ENCODE peak calls at places on chromosome 11, in six cellular contexts. One of them, this sample, is unnamed.

GRCh38 chr11:88404363-88404762 is 66.8 kb upstream of the CTSC start:
- DNase-seq in kidney epithelial cell: no peak
- DNase-seq in AG10803: no peak
- DNase-seq in MM.1S: no peak
- DNase-seq in right lobe of liver: no peak
- DNase-seq in cardiac muscle cell: no peak
- DNase-seq in this sample: no peak

GRCh38 chr11:117862019-117862725 is 14.3 kb downstream of the FXYD6 start:
- DNase-seq in kidney epithelial cell: no peak
- DNase-seq in AG10803: no peak
- DNase-seq in MM.1S: no peak
- DNase-seq in right lobe of liver: no peak
- DNase-seq in cardiac muscle cell: no peak
- DNase-seq in this sample: no peak

GRCh38 chr11:61697093-61697492 is 16.9 kb downstream of the DAGLA start:
- DNase-seq in kidney epithelial cell: peak; percentile 75
- DNase-seq in AG10803: no peak
- DNase-seq in MM.1S: no peak
- DNase-seq in right lobe of liver: no peak
- DNase-seq in cardiac muscle cell: no peak
- DNase-seq in this sample: no peak

GRCh38 chr11:93089474-93090102 is 108.2 kb downstream of the SLC36A4 start:
- DNase-seq in kidney epithelial cell: no peak
- DNase-seq in AG10803: peak; percentile 53
- DNase-seq in MM.1S: peak; percentile 71
- DNase-seq in right lobe of liver: no peak
- DNase-seq in cardiac muscle cell: peak; percentile 21
- DNase-seq in this sample: peak; percentile 54

GRCh38 chr11:128914216-128915147 is 23.3 kb downstream of the KCNJ5 start:
- DNase-seq in kidney epithelial cell: no peak
- DNase-seq in AG10803: no peak
- DNase-seq in MM.1S: no peak
- DNase-seq in right lobe of liver: no peak
- DNase-seq in cardiac muscle cell: no peak
- DNase-seq in this sample: no peak

GRCh38 chr11:79434263-79434662 is 6.6 kb downstream of the TENM4 start:
- DNase-seq in kidney epithelial cell: no peak
- DNase-seq in AG10803: no peak
- DNase-seq in MM.1S: no peak
- DNase-seq in right lobe of liver: no peak
- DNase-seq in cardiac muscle cell: no peak
- DNase-seq in this sample: no peak

GRCh38 chr11:106464728-106465127 is 387.3 kb downstream of the AASDHPPT start:
- DNase-seq in kidney epithelial cell: no peak
- DNase-seq in AG10803: no peak
- DNase-seq in MM.1S: no peak
- DNase-seq in right lobe of liver: no peak
- DNase-seq in cardiac muscle cell: no peak
- DNase-seq in this sample: no peak

GRCh38 chr11:45997599-45997998 is 75.1 kb downstream of the LARGE2 start:
- DNase-seq in kidney epithelial cell: no peak
- DNase-seq in AG10803: no peak
- DNase-seq in MM.1S: no peak
- DNase-seq in right lobe of liver: no peak
- DNase-seq in cardiac muscle cell: no peak
- DNase-seq in this sample: no peak

GRCh38 chr11:66133216-66133775 is 63.2 kb downstream of the PACS1 start:
- DNase-seq in kidney epithelial cell: no peak
- DNase-seq in AG10803: no peak
- DNase-seq in MM.1S: no peak
- DNase-seq in right lobe of liver: no peak
- DNase-seq in cardiac muscle cell: no peak
- DNase-seq in this sample: no peak

GRCh38 chr11:106271686-106272085 is 194.2 kb downstream of the AASDHPPT start:
- DNase-seq in kidney epithelial cell: no peak
- DNase-seq in AG10803: peak; percentile 33
- DNase-seq in MM.1S: no peak
- DNase-seq in right lobe of liver: no peak
- DNase-seq in cardiac muscle cell: no peak
- DNase-seq in this sample: no peak

GRCh38 chr11:128482512-128483191 is 104.7 kb downstream of the ETS1 start:
- DNase-seq in kidney epithelial cell: no peak
- DNase-seq in AG10803: peak; percentile 94
- DNase-seq in MM.1S: no peak
- DNase-seq in right lobe of liver: no peak
- DNase-seq in cardiac muscle cell: no peak
- DNase-seq in this sample: peak; percentile 90

GRCh38 chr11:101128571-101129202 is 926 bp downstream of the PGR start:
- DNase-seq in kidney epithelial cell: no peak
- DNase-seq in AG10803: no peak
- DNase-seq in MM.1S: no peak
- DNase-seq in right lobe of liver: no peak
- DNase-seq in cardiac muscle cell: peak; percentile 6
- DNase-seq in this sample: no peak

GRCh38 chr11:32752001-32752400 is 42.5 kb downstream of the CCDC73 start:
- DNase-seq in kidney epithelial cell: no peak
- DNase-seq in AG10803: no peak
- DNase-seq in MM.1S: no peak
- DNase-seq in right lobe of liver: no peak
- DNase-seq in cardiac muscle cell: no peak
- DNase-seq in this sample: no peak

GRCh38 chr11:36455658-36456111 is 54.4 kb downstream of the TRAF6 start:
- DNase-seq in kidney epithelial cell: peak; percentile 96
- DNase-seq in AG10803: peak; percentile 100
- DNase-seq in MM.1S: no peak
- DNase-seq in right lobe of liver: no peak
- DNase-seq in cardiac muscle cell: peak; percentile 18
- DNase-seq in this sample: peak; percentile 97

GRCh38 chr11:69541501-69542313 is 60.2 kb downstream of the LINC01488 start:
- DNase-seq in kidney epithelial cell: peak; percentile 91
- DNase-seq in AG10803: peak; percentile 55
- DNase-seq in MM.1S: no peak
- DNase-seq in right lobe of liver: no peak
- DNase-seq in cardiac muscle cell: peak; percentile 29
- DNase-seq in this sample: peak; percentile 64

GRCh38 chr11:73230276-73230875 is 12.3 kb downstream of the P2RY2 start:
- DNase-seq in kidney epithelial cell: no peak
- DNase-seq in AG10803: no peak
- DNase-seq in MM.1S: no peak
- DNase-seq in right lobe of liver: no peak
- DNase-seq in cardiac muscle cell: no peak
- DNase-seq in this sample: no peak

GRCh38 chr11:74278721-74279148 is 32.7 kb downstream of the P4HA3 start:
- DNase-seq in kidney epithelial cell: peak; percentile 88
- DNase-seq in AG10803: peak; percentile 98
- DNase-seq in MM.1S: no peak
- DNase-seq in right lobe of liver: no peak
- DNase-seq in cardiac muscle cell: no peak
- DNase-seq in this sample: peak; percentile 100

GRCh38 chr11:6627762-6628241 is 8.6 kb upstream of the TPP1 start:
- DNase-seq in kidney epithelial cell: no peak
- DNase-seq in AG10803: no peak
- DNase-seq in MM.1S: peak; percentile 57
- DNase-seq in right lobe of liver: no peak
- DNase-seq in cardiac muscle cell: no peak
- DNase-seq in this sample: no peak

GRCh38 chr11:117919326-117920275 is 9.6 kb downstream of the TMPRSS13 start:
- DNase-seq in kidney epithelial cell: no peak
- DNase-seq in AG10803: no peak
- DNase-seq in MM.1S: no peak
- DNase-seq in right lobe of liver: no peak
- DNase-seq in cardiac muscle cell: no peak
- DNase-seq in this sample: peak; percentile 10

GRCh38 chr11:9745411-9746211 is 81.7 kb downstream of the SWAP70 start:
- DNase-seq in kidney epithelial cell: no peak
- DNase-seq in AG10803: no peak
- DNase-seq in MM.1S: no peak
- DNase-seq in right lobe of liver: no peak
- DNase-seq in cardiac muscle cell: no peak
- DNase-seq in this sample: no peak

GRCh38 chr11:12222099-12222751 is 111.8 kb downstream of the MICAL2 start:
- DNase-seq in kidney epithelial cell: no peak
- DNase-seq in AG10803: peak; percentile 52
- DNase-seq in MM.1S: no peak
- DNase-seq in right lobe of liver: no peak
- DNase-seq in cardiac muscle cell: no peak
- DNase-seq in this sample: no peak

GRCh38 chr11:66333896-66334604 is 2.2 kb downstream of the RIN1 start:
- DNase-seq in kidney epithelial cell: no peak
- DNase-seq in AG10803: no peak
- DNase-seq in MM.1S: no peak
- DNase-seq in right lobe of liver: no peak
- DNase-seq in cardiac muscle cell: no peak
- DNase-seq in this sample: no peak

GRCh38 chr11:2346014-2346413 is 31.1 kb upstream of the CD81 start:
- DNase-seq in kidney epithelial cell: no peak
- DNase-seq in AG10803: no peak
- DNase-seq in MM.1S: no peak
- DNase-seq in right lobe of liver: no peak
- DNase-seq in cardiac muscle cell: no peak
- DNase-seq in this sample: no peak

GRCh38 chr11:57303990-57304579 is 20.7 kb downstream of the TNKS1BP1 start:
- DNase-seq in kidney epithelial cell: no peak
- DNase-seq in AG10803: peak; percentile 40
- DNase-seq in MM.1S: no peak
- DNase-seq in right lobe of liver: no peak
- DNase-seq in cardiac muscle cell: no peak
- DNase-seq in this sample: peak; percentile 86

GRCh38 chr11:57361926-57362325 is 19.0 kb downstream of the PRG3 start:
- DNase-seq in kidney epithelial cell: no peak
- DNase-seq in AG10803: no peak
- DNase-seq in MM.1S: no peak
- DNase-seq in right lobe of liver: no peak
- DNase-seq in cardiac muscle cell: no peak
- DNase-seq in this sample: no peak

GRCh38 chr11:66607126-66607834 is 9.2 kb upstream of the RBM14 start:
- DNase-seq in kidney epithelial cell: no peak
- DNase-seq in AG10803: peak; percentile 86
- DNase-seq in MM.1S: no peak
- DNase-seq in right lobe of liver: peak; percentile 88
- DNase-seq in cardiac muscle cell: no peak
- DNase-seq in this sample: peak; percentile 91

DNA sequence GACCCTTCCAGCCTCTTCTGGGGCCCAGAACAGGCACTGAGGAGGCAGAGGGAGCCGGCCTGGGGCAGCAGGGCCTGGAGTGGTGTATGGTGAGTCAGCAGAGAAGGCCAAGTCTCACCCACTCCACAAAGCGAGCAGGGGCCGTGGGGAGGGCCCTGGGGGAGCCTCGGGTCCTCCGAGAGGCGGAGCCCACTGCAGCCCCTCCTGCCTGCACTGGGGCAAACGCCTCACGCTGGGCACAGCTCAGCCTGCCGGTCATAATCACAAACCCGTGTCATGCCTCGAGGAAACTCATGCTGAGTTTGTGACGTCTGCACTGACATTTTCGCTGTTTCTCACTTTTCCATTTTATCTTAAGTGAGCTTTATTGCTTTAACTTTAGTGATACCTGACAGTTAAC is 38.4 kb downstream of the TOLLIP start:
- DNase-seq in kidney epithelial cell: no peak
- DNase-seq in AG10803: no peak
- DNase-seq in MM.1S: no peak
- DNase-seq in right lobe of liver: no peak
- DNase-seq in cardiac muscle cell: peak; percentile 38
- DNase-seq in this sample: no peak
- TF ChIP-seq CTCF in kidney epithelial cell: no peak
- TF ChIP-seq CTCF in AG10803: no peak
- TF ChIP-seq CTCF in MM.1S: no peak
- TF ChIP-seq CTCF in right lobe of liver: no peak
- TF ChIP-seq CTCF in cardiac muscle cell: no peak
- TF ChIP-seq CTCF in this sample: no peak

GRCh38 chr11:47983464-47984397 is 3.4 kb downstream of the PTPRJ start:
- DNase-seq in kidney epithelial cell: no peak
- DNase-seq in AG10803: peak; percentile 60
- DNase-seq in MM.1S: peak; percentile 32
- DNase-seq in right lobe of liver: no peak
- DNase-seq in cardiac muscle cell: no peak
- DNase-seq in this sample: peak; percentile 31
- H3K4me3 ChIP-seq in kidney epithelial cell: peak overlapping the region; percentile 18
- H3K4me3 ChIP-seq in AG10803: no peak overlapping the region
- H3K4me3 ChIP-seq in MM.1S: no peak overlapping the region
- H3K4me3 ChIP-seq in right lobe of liver: no peak overlapping the region
- H3K4me3 ChIP-seq in cardiac muscle cell: no peak overlapping the region
- H3K4me3 ChIP-seq in this sample: no peak overlapping the region

DNA sequence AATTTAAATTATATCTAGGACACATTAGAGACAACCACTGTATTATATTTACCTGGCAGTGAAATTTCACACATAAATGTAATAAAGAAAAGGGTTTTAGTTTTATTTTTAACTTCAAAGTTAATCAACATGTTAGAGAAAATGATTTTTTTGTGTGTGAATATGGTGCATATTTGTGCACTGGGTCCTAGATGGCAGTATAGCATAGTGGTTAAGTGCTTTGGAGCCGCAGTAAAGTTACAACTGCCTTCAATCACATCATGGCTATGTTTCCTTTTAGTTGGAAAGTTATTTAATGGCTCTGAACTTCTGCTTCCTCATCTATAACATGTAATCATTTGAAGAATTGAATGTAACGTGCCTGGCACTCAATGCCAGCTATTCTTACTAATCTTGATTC is 108.9 kb upstream of the DDI1 start:
- DNase-seq in kidney epithelial cell: no peak
- DNase-seq in AG10803: peak; percentile 58
- DNase-seq in MM.1S: peak; percentile 37
- DNase-seq in right lobe of liver: no peak
- DNase-seq in cardiac muscle cell: peak; percentile 23
- DNase-seq in this sample: peak; percentile 57
- TF ChIP-seq CTCF in kidney epithelial cell: peak; percentile 27
- TF ChIP-seq CTCF in AG10803: peak; percentile 65
- TF ChIP-seq CTCF in MM.1S: peak; percentile 55
- TF ChIP-seq CTCF in right lobe of liver: peak; percentile 22
- TF ChIP-seq CTCF in cardiac muscle cell: peak; percentile 42
- TF ChIP-seq CTCF in this sample: peak; percentile 58

GRCh38 chr11:115151010-115151409 is 353.2 kb downstream of the CADM1 start:
- DNase-seq in kidney epithelial cell: no peak
- DNase-seq in AG10803: no peak
- DNase-seq in MM.1S: no peak
- DNase-seq in right lobe of liver: no peak
- DNase-seq in cardiac muscle cell: no peak
- DNase-seq in this sample: no peak
- H3K4me3 ChIP-seq in kidney epithelial cell: no peak overlapping the region
- H3K4me3 ChIP-seq in AG10803: no peak overlapping the region
- H3K4me3 ChIP-seq in MM.1S: no peak overlapping the region
- H3K4me3 ChIP-seq in right lobe of liver: no peak overlapping the region
- H3K4me3 ChIP-seq in cardiac muscle cell: no peak overlapping the region
- H3K4me3 ChIP-seq in this sample: no peak overlapping the region

GRCh38 chr11:20337526-20338154 is 25.9 kb upstream of the HTATIP2 start:
- DNase-seq in kidney epithelial cell: no peak
- DNase-seq in AG10803: no peak
- DNase-seq in MM.1S: peak; percentile 57
- DNase-seq in right lobe of liver: no peak
- DNase-seq in cardiac muscle cell: peak; percentile 64
- DNase-seq in this sample: peak; percentile 40
- TF ChIP-seq CTCF in kidney epithelial cell: peak; percentile 49
- TF ChIP-seq CTCF in AG10803: peak; percentile 48
- TF ChIP-seq CTCF in MM.1S: peak; percentile 69
- TF ChIP-seq CTCF in right lobe of liver: peak; percentile 24
- TF ChIP-seq CTCF in cardiac muscle cell: peak; percentile 53
- TF ChIP-seq CTCF in this sample: peak; percentile 55

This sample was measured in fibroblast of mammary gland.